ENCODE peak calls at places on chromosomes 11 and 22, in five cellular contexts. T is tibial nerve; P is esophagus muscularis mucosa; U is right atrium auricular region; V is CD8-positive, alpha-beta T cell. C is an unnamed sample.

GRCh38 chr11:95937358-95937757 is 13.5 kb upstream of the MTMR2 start:
- DNase-seq in P (no peak), T (no peak), V (no peak), U (no peak), C (no peak)

GRCh38 chr11:70698871-70699270 is 300.5 kb downstream of the CTTN start:
- DNase-seq in V (no peak), U (no peak), T (no peak), P (no peak), C (no peak)

GRCh38 chr22:45997077-45997774 is 20.3 kb upstream of the WNT7B start:
- DNase-seq in T (peak), P (peak), V (no peak), U (peak), C (peak)

GRCh38 chr11:134159652-134160051 is 64.1 kb downstream of the NCAPD3 start:
- DNase-seq in T (no peak), P (no peak), U (no peak), V (no peak), C (no peak)

GRCh38 chr11:68044898-68045351 is 6.1 kb downstream of the TCIRG1 start:
- DNase-seq in V (no peak), P (no peak), U (no peak), T (no peak), C (no peak)

GRCh38 chr11:100978942-100979341 is 150.7 kb downstream of the PGR start:
- DNase-seq in T (no peak), U (no peak), P (no peak), V (no peak), C (no peak)

GRCh38 chr11:113623114-113623513 is 83.0 kb downstream of the TMPRSS5 start:
- DNase-seq in V (no peak), T (no peak), P (no peak), U (no peak), C (no peak)

GRCh38 chr22:23180893-23181762 is 819 bp downstream of the BCR start:
- DNase-seq in P (no peak), T (no peak), U (no peak), V (no peak), C (no peak)

GRCh38 chr11:103961010-103961409 is 75.4 kb upstream of the DDI1 start:
- DNase-seq in P (no peak), T (no peak), V (no peak), U (no peak), C (no peak)

GRCh38 chr11:68470304-68470811 is 9.8 kb downstream of the PPP6R3 start:
- DNase-seq in V (no peak), P (no peak), T (no peak), U (no peak), C (no peak)

GRCh38 chr11:34798985-34799384 is 117.2 kb downstream of the APIP start:
- DNase-seq in U (no peak), P (no peak), T (no peak), V (no peak), C (no peak)

GRCh38 chr11:45928535-45929215 is 6.2 kb downstream of the LARGE2 start:
- DNase-seq in V (no peak), T (no peak), P (no peak), U (no peak), C (no peak)

GRCh38 chr11:112886707-112887370 is 74.4 kb upstream of the NCAM1 start:
- DNase-seq in V (no peak), U (no peak), T (no peak), P (no peak), C (no peak)

GRCh38 chr11:2670541-2671100 is 29.2 kb downstream of the KCNQ1OT1 start:
- DNase-seq in T (no peak), U (peak), V (no peak), P (no peak), C (no peak)

GRCh38 chr11:122733301-122733686 is 77.8 kb downstream of the UBASH3B start:
- DNase-seq in U (peak), T (peak), V (no peak), P (no peak), C (peak)

GRCh38 chr11:122735031-122735430 is 79.5 kb downstream of the UBASH3B start:
- DNase-seq in V (no peak), T (no peak), P (no peak), U (no peak), C (no peak)

GRCh38 chr11:122741613-122742012 is 86.1 kb downstream of the UBASH3B start:
- DNase-seq in P (no peak), V (no peak), T (peak), U (peak), C (peak)

GRCh38 chr11:122742350-122742749 is 86.8 kb downstream of the UBASH3B start:
- DNase-seq in V (no peak), T (no peak), U (no peak), P (no peak), C (no peak)

GRCh38 chr11:122737951-122738693 is 82.6 kb downstream of the UBASH3B start:
- DNase-seq in U (no peak), P (no peak), T (no peak), V (no peak), C (no peak)
- H3K27ac ChIP-seq in U (no peak), P (no peak), T (no peak), V (no peak), C (no peak)

DNA sequence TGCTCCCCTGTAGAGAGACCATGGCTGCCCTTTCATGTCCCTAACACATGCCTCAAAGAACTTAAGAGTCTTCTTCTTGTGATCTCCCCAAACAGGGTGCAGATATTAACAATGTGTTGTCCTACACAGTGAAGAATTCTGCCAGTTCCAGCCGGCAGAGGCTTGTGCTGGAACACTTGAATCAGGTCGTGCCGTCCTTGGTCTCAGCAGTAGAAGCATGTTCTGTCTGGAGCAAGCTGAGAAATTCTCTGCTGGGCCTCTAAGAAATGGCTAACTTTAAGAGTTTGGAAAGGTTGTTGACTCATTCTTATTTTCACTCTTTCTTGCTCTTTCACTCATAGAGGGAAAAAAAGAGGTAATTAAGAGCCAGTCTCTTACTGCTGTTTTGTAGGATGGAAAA is 71.1 kb upstream of the SLC25A18 start:
- DNase-seq in P (no peak), U (no peak), T (no peak), V (no peak), C (peak)
- H3K27ac ChIP-seq in P (no peak), U (peak), T (no peak), V (no peak), C (peak)

DNA sequence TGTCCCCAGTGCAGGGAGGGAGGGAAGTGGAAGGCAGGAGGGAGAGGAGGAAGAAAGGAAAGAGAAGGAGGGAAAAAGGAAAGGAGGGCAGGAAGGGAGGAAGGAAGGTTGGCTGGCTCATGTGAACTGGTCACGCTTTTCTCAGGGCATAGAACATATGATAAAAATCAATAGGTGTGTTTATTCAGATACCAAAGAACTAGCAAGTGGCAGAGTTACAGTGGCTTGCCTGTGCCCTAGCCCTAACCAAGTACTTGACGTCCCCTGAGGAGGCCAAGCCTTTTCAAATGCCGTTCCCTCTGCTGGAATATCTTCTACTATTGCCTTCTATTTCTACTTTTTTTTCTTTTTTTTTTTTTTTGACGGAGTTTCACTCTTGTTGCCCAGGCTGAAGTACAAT is 33.5 kb downstream of the CHRDL2 start:
- DNase-seq in P (no peak), U (no peak), V (no peak), T (no peak), C (no peak)
- H3K27ac ChIP-seq in P (peak), U (peak), V (no peak), T (no peak), C (no peak)

GRCh38 chr22:20238567-20239062 is 29.5 kb downstream of the RTN4R start:
- DNase-seq in P (no peak), V (peak), T (no peak), U (no peak), C (peak)
- H3K27ac ChIP-seq in P (no peak), V (peak), T (no peak), U (peak), C (peak)

GRCh38 chr11:126357969-126358762 is 2.7 kb downstream of the ST3GAL4 start:
- DNase-seq in P (no peak), V (no peak), T (no peak), U (no peak), C (no peak)
- H3K27ac ChIP-seq in P (peak), V (no peak), T (peak), U (peak), C (peak)

GRCh38 chr11:11864803-11865202 is 23.0 kb downstream of the USP47 start:
- DNase-seq in T (no peak), V (no peak), P (no peak), U (no peak), C (no peak)
- H3K27ac ChIP-seq in T (no peak), V (no peak), P (no peak), U (no peak), C (no peak)

DNA sequence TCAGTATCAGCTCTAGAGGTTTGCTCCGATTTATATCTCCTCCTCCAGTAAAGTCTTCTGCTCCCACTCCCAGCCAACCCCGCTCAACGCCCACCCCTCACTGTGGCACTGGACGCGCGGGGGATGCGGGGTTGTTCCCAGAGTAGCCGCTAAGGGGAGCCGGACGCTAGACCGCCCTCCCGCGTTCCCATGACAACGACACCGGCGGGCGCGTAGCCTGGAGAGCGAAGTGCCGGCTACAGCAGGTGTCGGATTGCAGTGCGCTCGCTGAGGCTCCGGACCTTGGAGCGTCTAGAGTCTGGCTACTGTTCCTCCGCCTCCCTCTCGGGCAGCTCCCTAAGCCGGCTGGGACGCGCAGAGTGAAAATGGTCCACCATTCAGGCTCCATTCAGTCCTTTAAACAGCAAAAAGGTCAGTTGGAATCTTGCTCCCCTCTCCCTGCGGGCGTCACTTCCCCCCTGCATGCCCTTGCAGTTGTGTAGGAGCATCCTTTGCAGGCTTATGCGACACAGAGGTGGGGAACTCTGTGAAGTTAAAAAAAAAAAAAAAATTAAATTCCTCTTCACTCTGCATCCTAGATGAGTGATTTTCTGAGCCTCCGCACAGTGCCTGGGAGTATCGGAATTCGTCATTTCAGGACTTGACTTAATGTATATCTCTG is at the start of gene ANO3:
- DNase-seq in P (no peak), V (no peak), T (no peak), U (no peak), C (peak)
- H3K27ac ChIP-seq in P (no peak), V (no peak), T (no peak), U (no peak), C (no peak)

GRCh38 chr22:44646668-44647067 is 55.3 kb upstream of the PRR5 start:
- DNase-seq in U (no peak), V (no peak), T (no peak), P (no peak), C (no peak)

GRCh38 chr22:44646141-44646540 is 55.9 kb upstream of the PRR5 start:
- DNase-seq in T (no peak), P (no peak), U (no peak), V (no peak), C (no peak)

GRCh38 chr22:44647141-44647540 is 54.9 kb upstream of the PRR5 start:
- DNase-seq in U (no peak), V (no peak), P (no peak), T (no peak), C (no peak)

GRCh38 chr22:44648085-44648820 is 53.8 kb upstream of the PRR5 start:
- DNase-seq in V (no peak), P (peak), T (no peak), U (no peak), C (no peak)

GRCh38 chr22:44648821-44649566 is 53.0 kb upstream of the PRR5 start:
- DNase-seq in U (no peak), V (no peak), T (no peak), P (no peak), C (no peak)
- H3K27ac ChIP-seq in U (peak), V (no peak), T (no peak), P (peak), C (no peak)

GRCh38 chr22:43511276-43511910 is 99.6 kb downstream of the MPPED1 start:
- DNase-seq in U (no peak), T (no peak), V (no peak), P (no peak), C (no peak)

GRCh38 chr22:43509337-43509736 is 97.5 kb downstream of the MPPED1 start:
- DNase-seq in V (no peak), T (no peak), P (no peak), U (no peak), C (no peak)

GRCh38 chr22:43512279-43512678 is 100.5 kb downstream of the MPPED1 start:
- DNase-seq in T (no peak), U (no peak), P (no peak), V (no peak), C (no peak)

GRCh38 chr22:43508489-43508888 is 96.7 kb downstream of the MPPED1 start:
- DNase-seq in P (no peak), U (no peak), T (no peak), V (no peak), C (no peak)

GRCh38 chr22:43510226-43511070 is 98.6 kb downstream of the MPPED1 start:
- DNase-seq in T (no peak), V (no peak), P (no peak), U (no peak), C (no peak)
- H3K27ac ChIP-seq in T (no peak), V (no peak), P (no peak), U (no peak), C (no peak)

DNA sequence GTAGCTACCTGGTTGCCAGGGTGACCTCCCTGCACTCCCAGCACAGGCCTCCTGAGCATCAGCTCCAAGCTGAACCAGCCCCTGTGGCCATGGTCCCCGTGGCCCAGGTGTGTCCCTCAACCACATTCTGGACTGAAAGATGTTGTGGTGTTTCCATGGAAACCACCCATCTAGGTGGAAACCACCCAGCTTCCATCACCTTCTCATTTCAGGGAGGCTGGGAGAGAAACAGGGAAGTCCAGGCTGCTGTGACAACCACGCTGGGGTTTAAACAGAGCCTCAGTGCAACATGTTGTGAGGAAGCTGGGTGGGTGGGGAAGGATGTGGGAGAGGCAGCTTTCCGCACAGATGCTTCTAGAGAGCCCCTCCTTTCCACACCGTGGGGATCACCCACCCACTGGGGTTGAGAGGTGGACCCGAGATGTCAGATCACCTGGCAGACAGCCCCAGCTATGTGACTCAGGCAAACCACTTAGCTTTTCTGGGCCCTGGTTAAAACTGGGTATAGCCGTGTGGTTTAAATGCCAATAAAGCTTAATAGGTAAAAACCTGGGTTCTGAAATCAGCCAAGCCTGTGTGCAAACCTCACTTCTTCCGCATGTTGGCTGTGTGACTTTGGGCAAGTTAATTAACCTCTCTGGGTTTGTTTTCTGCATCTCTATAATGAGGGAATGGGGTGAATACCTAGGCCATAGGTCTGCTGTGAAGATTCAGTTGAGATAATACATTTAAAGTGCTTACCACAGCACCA is 46.4 kb downstream of the CD82 start:
- DNase-seq in P (no peak), V (peak), U (no peak), T (no peak), C (no peak)
- H3K27ac ChIP-seq in P (no peak), V (no peak), U (peak), T (no peak), C (peak)